ENCODE peak calls at places on chromosomes 4 and X, in eight cellular contexts. L is MCF 10A; H is NCI-H1930; W is amygdala; C is fibroblast of pulmonary artery; X is kidney glomerular epithelial cell; G is left cardiac atrium; T is stimulated activated naive CD8-positive, alpha-beta T cell treated with anti-CD3 and anti-CD28 coated beads, Interleukin-15, Interleukin-2, amounts not matched to agents 100 U/mL and 50 U/mL, for 24 hours. M is an unnamed sample.

GRCh38 chrX:119145241-119145653 is 17.6 kb upstream of the KIAA1210 start:
- DNase-seq in L (peak), W (no peak), X (no peak), G (no peak), T (peak), H (no peak), C (peak), M (no peak)

GRCh38 chr4:185811509-185812364 is at the start of gene SORBS2:
- DNase-seq in H (peak), L (peak), G (no peak), X (peak), C (peak), W (peak), T (no peak), M (no peak)

GRCh38 chr4:109571494-109571893 is 11.4 kb downstream of the MCUB start:
- DNase-seq in H (no peak), W (no peak), L (no peak), G (no peak), T (no peak), C (no peak), X (no peak), M (no peak)

GRCh38 chrX:88284844-88285243 is 462.2 kb upstream of the CPXCR1 start:
- DNase-seq in H (no peak), T (no peak), X (no peak), G (no peak), W (no peak), C (no peak), L (peak), M (no peak)

GRCh38 chr4:103032575-103032974 is 13.1 kb upstream of the SLC9B1 start:
- DNase-seq in T (no peak), L (peak), W (no peak), G (no peak), C (peak), H (no peak), X (no peak), M (no peak)

GRCh38 chr4:76905521-76905920 is 7.6 kb upstream of the SOWAHB start:
- DNase-seq in X (peak), H (no peak), W (no peak), L (no peak), T (no peak), G (no peak), C (peak), M (no peak)

GRCh38 chr4:69323284-69323683 is 43.0 kb downstream of the UGT2B28 start:
- DNase-seq in T (no peak), L (no peak), X (no peak), G (no peak), H (no peak), W (no peak), C (no peak), M (no peak)

GRCh38 chr4:177229331-177229730 is 80.3 kb upstream of the NEIL3 start:
- DNase-seq in H (no peak), X (no peak), G (no peak), L (no peak), T (no peak), W (no peak), C (peak), M (no peak)

GRCh38 chrX:37332987-37333658 is 16.0 kb upstream of the PRRG1 start:
- DNase-seq in G (no peak), W (no peak), C (peak), L (no peak), H (no peak), T (no peak), X (no peak), M (no peak)

GRCh38 chr4:40685300-40685699 is 55.6 kb upstream of the RBM47 start:
- DNase-seq in X (no peak), T (no peak), L (peak), H (no peak), G (no peak), C (peak), W (no peak), M (no peak)

GRCh38 chr4:139763668-139764067 is 98.0 kb downstream of the MGST2 start:
- DNase-seq in G (no peak), W (no peak), C (peak), H (no peak), L (no peak), T (no peak), X (no peak), M (no peak)

GRCh38 chr4:47891928-47892327 is 22.5 kb downstream of the NFXL1 start:
- DNase-seq in W (no peak), G (no peak), T (no peak), H (no peak), X (no peak), L (no peak), C (no peak), M (no peak)

GRCh38 chr4:182642831-182643230 is 274.4 kb downstream of the DCTD start:
- DNase-seq in C (peak), L (peak), G (no peak), X (peak), H (no peak), T (no peak), W (no peak), M (no peak)

GRCh38 chr4:41797260-41797659 is 48.7 kb upstream of the PHOX2B start:
- DNase-seq in X (no peak), T (no peak), C (no peak), H (no peak), G (no peak), W (no peak), L (no peak), M (no peak)

GRCh38 chr4:90357117-90357710 is 230.0 kb downstream of the CCSER1 start:
- DNase-seq in T (no peak), X (peak), C (peak), G (no peak), L (peak), H (no peak), W (no peak), M (no peak)

GRCh38 chr4:137909910-137910309 is 332.2 kb downstream of the SLC7A11 start:
- DNase-seq in W (no peak), H (no peak), T (no peak), C (no peak), G (peak), X (no peak), L (peak), M (no peak)

GRCh38 chr4:110003401-110004187 is 90.9 kb downstream of the EGF start:
- DNase-seq in W (no peak), T (no peak), G (no peak), L (no peak), C (no peak), X (no peak), H (no peak), M (no peak)

GRCh38 chr4:82833696-82834313 is 35.2 kb upstream of the SCD5 start:
- DNase-seq in T (no peak), W (no peak), G (no peak), H (no peak), X (peak), L (peak), C (peak), M (no peak)

GRCh38 chr4:149102765-149103164 is 660.6 kb upstream of the NR3C2 start:
- DNase-seq in X (no peak), H (no peak), L (no peak), G (no peak), C (no peak), T (no peak), W (no peak), M (no peak)

M was measured in effector memory CD8-positive, alpha-beta T cell.